ENCODE peak calls at places on chromosomes 6 and 20, in eight cellular contexts. D, L, Y, U, Q, I, O and R are unnamed samples.

GRCh38 chr6:10460096-10460495 is 45.2 kb upstream of the TFAP2A start:
- DNase-seq in I (no peak), L (no peak), D (no peak), Y (no peak), U (no peak), O (no peak), Q (no peak), R (no peak)

GRCh38 chr20:10696650-10697049 is 22.9 kb upstream of the JAG1 start:
- DNase-seq in L (no peak), Y (no peak), D (no peak), I (no peak), Q (no peak), U (no peak), O (no peak), R (no peak)

GRCh38 chr6:14540276-14540675 is 422.7 kb downstream of the CD83 start:
- DNase-seq in O (no peak), I (no peak), L (no peak), D (peak; percentile 51), U (no peak), Q (no peak), Y (no peak), R (no peak)

GRCh38 chr6:1479601-1480236 is 90.3 kb downstream of the FOXF2 start:
- DNase-seq in Q (no peak), Y (no peak), I (no peak), U (no peak), L (no peak), D (no peak), O (no peak), R (no peak)

GRCh38 chr6:50966532-50966931 is 147.9 kb downstream of the TFAP2B start:
- DNase-seq in Y (no peak), Q (no peak), D (no peak), O (no peak), U (no peak), L (no peak), I (no peak), R (no peak)

GRCh38 chr6:84033523-84034451 is at the start of gene MRAP2:
- DNase-seq in Y (no peak), O (peak; percentile 13), Q (peak; percentile 67), D (peak; percentile 43), L (peak; percentile 65), U (no peak), I (no peak), R (no peak)

GRCh38 chr20:39596554-39596953 is 634.4 kb downstream of the DHX35 start:
- DNase-seq in I (no peak), L (no peak), Y (no peak), Q (no peak), D (no peak), O (no peak), U (no peak), R (no peak)

GRCh38 chr6:34104186-34104585 is 41.7 kb downstream of the GRM4 start:
- DNase-seq in L (no peak), Q (no peak), I (no peak), O (no peak), D (no peak), U (no peak), Y (no peak), R (no peak)

GRCh38 chr6:22447191-22447590 is 122.2 kb upstream of the HDGFL1 start:
- DNase-seq in U (no peak), D (peak; percentile 46), L (no peak), I (no peak), Y (no peak), Q (no peak), O (no peak), R (no peak)

GRCh38 chr6:136822051-136822378 is 377 bp upstream of the PEX7 start:
- DNase-seq in I (no peak), O (peak; percentile 42), L (no peak), Q (peak; percentile 47), D (peak; percentile 52), Y (peak; percentile 11), U (no peak), R (no peak)